ENCODE peak calls at places on chromosomes 13 and 19, in ten cellular contexts. One of them, this sample, is unnamed.

GRCh38 chr19:13098291-13099072 is 4.2 kb downstream of the LYL1 start:
- DNase-seq in H54: no peak
- DNase-seq in uterus: peak
- DNase-seq in naive thymus-derived CD8-positive, alpha-beta T cell: no peak
- DNase-seq in HTR-8/SVneo: no peak
- DNase-seq in D341Med: no peak
- DNase-seq in sigmoid colon: peak
- DNase-seq in activated gamma-delta T cell treated with anti-CD3 and anti-CD28 coated beads, Interleukin-2, amount 50 U/mL, for 16 hours: no peak
- DNase-seq in stimulated activated CD4-positive, alpha-beta T cell treated with anti-CD3 and anti-CD28 coated beads, Interleukin-4, amount 100 ng/mL, for 4 hours: no peak
- DNase-seq in fibroblast of the aortic adventitia: no peak
- DNase-seq in this sample: no peak

GRCh38 chr19:38710928-38711725 is 33.1 kb downstream of the CAPN12 start:
- DNase-seq in H54: no peak
- DNase-seq in uterus: no peak
- DNase-seq in naive thymus-derived CD8-positive, alpha-beta T cell: no peak
- DNase-seq in HTR-8/SVneo: no peak
- DNase-seq in D341Med: no peak
- DNase-seq in sigmoid colon: no peak
- DNase-seq in activated gamma-delta T cell treated with anti-CD3 and anti-CD28 coated beads, Interleukin-2, amount 50 U/mL, for 16 hours: no peak
- DNase-seq in stimulated activated CD4-positive, alpha-beta T cell treated with anti-CD3 and anti-CD28 coated beads, Interleukin-4, amount 100 ng/mL, for 4 hours: no peak
- DNase-seq in fibroblast of the aortic adventitia: no peak
- DNase-seq in this sample: no peak

GRCh38 chr19:43774103-43774939 is 6.5 kb downstream of the KCNN4 start:
- DNase-seq in H54: no peak
- DNase-seq in uterus: peak
- DNase-seq in naive thymus-derived CD8-positive, alpha-beta T cell: no peak
- DNase-seq in HTR-8/SVneo: no peak
- DNase-seq in D341Med: peak
- DNase-seq in sigmoid colon: no peak
- DNase-seq in activated gamma-delta T cell treated with anti-CD3 and anti-CD28 coated beads, Interleukin-2, amount 50 U/mL, for 16 hours: no peak
- DNase-seq in stimulated activated CD4-positive, alpha-beta T cell treated with anti-CD3 and anti-CD28 coated beads, Interleukin-4, amount 100 ng/mL, for 4 hours: no peak
- DNase-seq in fibroblast of the aortic adventitia: peak
- DNase-seq in this sample: no peak

GRCh38 chr13:23983671-23984070 is 86.4 kb upstream of the C1QTNF9B start:
- DNase-seq in H54: no peak
- DNase-seq in uterus: no peak
- DNase-seq in naive thymus-derived CD8-positive, alpha-beta T cell: no peak
- DNase-seq in HTR-8/SVneo: no peak
- DNase-seq in D341Med: no peak
- DNase-seq in sigmoid colon: no peak
- DNase-seq in activated gamma-delta T cell treated with anti-CD3 and anti-CD28 coated beads, Interleukin-2, amount 50 U/mL, for 16 hours: no peak
- DNase-seq in stimulated activated CD4-positive, alpha-beta T cell treated with anti-CD3 and anti-CD28 coated beads, Interleukin-4, amount 100 ng/mL, for 4 hours: no peak
- DNase-seq in fibroblast of the aortic adventitia: no peak
- DNase-seq in this sample: no peak

GRCh38 chr13:35888327-35888940 is 242.7 kb downstream of the DCLK1 start:
- DNase-seq in H54: no peak
- DNase-seq in uterus: no peak
- DNase-seq in naive thymus-derived CD8-positive, alpha-beta T cell: no peak
- DNase-seq in HTR-8/SVneo: no peak
- DNase-seq in D341Med: no peak
- DNase-seq in sigmoid colon: no peak
- DNase-seq in activated gamma-delta T cell treated with anti-CD3 and anti-CD28 coated beads, Interleukin-2, amount 50 U/mL, for 16 hours: no peak
- DNase-seq in stimulated activated CD4-positive, alpha-beta T cell treated with anti-CD3 and anti-CD28 coated beads, Interleukin-4, amount 100 ng/mL, for 4 hours: no peak
- DNase-seq in fibroblast of the aortic adventitia: peak
- DNase-seq in this sample: no peak

GRCh38 chr19:58476498-58477015 is 405 bp downstream of the ZNF446 start:
- DNase-seq in H54: no peak
- DNase-seq in uterus: no peak
- DNase-seq in naive thymus-derived CD8-positive, alpha-beta T cell: no peak
- DNase-seq in HTR-8/SVneo: no peak
- DNase-seq in D341Med: peak
- DNase-seq in sigmoid colon: no peak
- DNase-seq in activated gamma-delta T cell treated with anti-CD3 and anti-CD28 coated beads, Interleukin-2, amount 50 U/mL, for 16 hours: no peak
- DNase-seq in stimulated activated CD4-positive, alpha-beta T cell treated with anti-CD3 and anti-CD28 coated beads, Interleukin-4, amount 100 ng/mL, for 4 hours: no peak
- DNase-seq in fibroblast of the aortic adventitia: peak
- DNase-seq in this sample: no peak

GRCh38 chr13:64640002-64640401 is 2590.1 kb downstream of the PCDH9 start:
- DNase-seq in H54: no peak
- DNase-seq in uterus: no peak
- DNase-seq in naive thymus-derived CD8-positive, alpha-beta T cell: no peak
- DNase-seq in HTR-8/SVneo: no peak
- DNase-seq in D341Med: no peak
- DNase-seq in sigmoid colon: no peak
- DNase-seq in activated gamma-delta T cell treated with anti-CD3 and anti-CD28 coated beads, Interleukin-2, amount 50 U/mL, for 16 hours: no peak
- DNase-seq in stimulated activated CD4-positive, alpha-beta T cell treated with anti-CD3 and anti-CD28 coated beads, Interleukin-4, amount 100 ng/mL, for 4 hours: no peak
- DNase-seq in fibroblast of the aortic adventitia: no peak
- DNase-seq in this sample: no peak

GRCh38 chr19:56869886-56870285 is 29.4 kb upstream of the PEG3 start:
- DNase-seq in H54: no peak
- DNase-seq in uterus: no peak
- DNase-seq in naive thymus-derived CD8-positive, alpha-beta T cell: no peak
- DNase-seq in HTR-8/SVneo: no peak
- DNase-seq in D341Med: no peak
- DNase-seq in sigmoid colon: no peak
- DNase-seq in activated gamma-delta T cell treated with anti-CD3 and anti-CD28 coated beads, Interleukin-2, amount 50 U/mL, for 16 hours: no peak
- DNase-seq in stimulated activated CD4-positive, alpha-beta T cell treated with anti-CD3 and anti-CD28 coated beads, Interleukin-4, amount 100 ng/mL, for 4 hours: no peak
- DNase-seq in fibroblast of the aortic adventitia: no peak
- DNase-seq in this sample: no peak

GRCh38 chr19:3275068-3275582 is 50.7 kb downstream of the CELF5 start:
- DNase-seq in H54: peak
- DNase-seq in uterus: no peak
- DNase-seq in naive thymus-derived CD8-positive, alpha-beta T cell: no peak
- DNase-seq in HTR-8/SVneo: peak
- DNase-seq in D341Med: no peak
- DNase-seq in sigmoid colon: no peak
- DNase-seq in activated gamma-delta T cell treated with anti-CD3 and anti-CD28 coated beads, Interleukin-2, amount 50 U/mL, for 16 hours: peak
- DNase-seq in stimulated activated CD4-positive, alpha-beta T cell treated with anti-CD3 and anti-CD28 coated beads, Interleukin-4, amount 100 ng/mL, for 4 hours: peak
- DNase-seq in fibroblast of the aortic adventitia: no peak
- DNase-seq in this sample: no peak